ENCODE peak calls at places on chromosome 3, in eight cellular contexts. V, N, U, G, T, R, K and A are unnamed samples.

GRCh38 chr3:188747487-188747886 is 424.3 kb upstream of the TPRG1 start:
- DNase-seq in R (no peak), V (no peak), N (no peak), G (no peak), T (no peak), K (no peak), U (no peak), A (no peak)

GRCh38 chr3:5240740-5241139 is 53.2 kb downstream of the EDEM1 start:
- DNase-seq in K (no peak), T (no peak), G (no peak), V (no peak), U (no peak), R (no peak), N (no peak), A (no peak)

GRCh38 chr3:117628896-117629295 is 919.3 kb downstream of the TUSC7 start:
- DNase-seq in V (peak; percentile 76), T (no peak), N (no peak), U (peak; percentile 58), G (no peak), K (peak; percentile 37), R (peak; percentile 33), A (no peak)

GRCh38 chr3:190785047-190785446 is 77.4 kb downstream of the GMNC start:
- DNase-seq in K (no peak), R (no peak), G (no peak), T (no peak), N (no peak), V (no peak), U (no peak), A (no peak)

GRCh38 chr3:108940166-108940565 is 13.5 kb downstream of the GUCA1C start:
- DNase-seq in V (no peak), T (no peak), K (no peak), G (no peak), N (no peak), R (no peak), U (no peak), A (no peak)

GRCh38 chr3:171994646-171995441 is 44.5 kb upstream of the FNDC3B start:
- DNase-seq in V (peak; percentile 91), U (no peak), N (no peak), K (no peak), R (no peak), T (no peak), G (no peak), A (no peak)

GRCh38 chr3:65828706-65829105 is 210.0 kb downstream of the MAGI1 start:
- DNase-seq in R (no peak), U (no peak), T (no peak), N (no peak), V (no peak), G (no peak), K (no peak), A (no peak)

GRCh38 chr3:94049267-94049666 is 13.4 kb downstream of the DHFR2 start:
- DNase-seq in T (no peak), K (no peak), R (no peak), U (no peak), N (no peak), V (no peak), G (no peak), A (no peak)